ENCODE peak calls at places on chromosomes 4 and X, in ten cellular contexts. J is ascending aorta, U is aorta, S is AG04450, E is left ventricle myocardium inferior, X is mucosa of descending colon, Z is fibroblast of mammary gland, O is choroid plexus epithelial cell, C is adrenal gland, Y is neuronal stem cell. K is an unnamed sample.

GRCh38 chrX:5409106-5409505 is 819.6 kb downstream of the NLGN4X start:
- DNase-seq in J (no peak), U (no peak), S (no peak), E (no peak), X (no peak), Z (no peak), O (no peak), C (no peak), Y (no peak), K (no peak)

GRCh38 chr4:128606173-128606572 is 203.3 kb upstream of the JADE1 start:
- DNase-seq in J (no peak), U (no peak), S (no peak), E (no peak), X (no peak), Z (peak), O (peak), C (peak), Y (no peak), K (peak)

GRCh38 chrX:69033936-69034335 is 131.3 kb downstream of the PJA1 start:
- DNase-seq in J (peak), U (no peak), S (no peak), E (no peak), X (no peak), Z (no peak), O (no peak), C (no peak), Y (no peak), K (no peak)

GRCh38 chr4:188958346-188958745 is 819.1 kb downstream of the TRIML1 start:
- DNase-seq in J (no peak), U (no peak), S (no peak), E (no peak), X (no peak), Z (peak), O (no peak), C (no peak), Y (no peak), K (no peak)

GRCh38 chr4:160373911-160374310 is 1271.0 kb downstream of the RAPGEF2 start:
- DNase-seq in J (no peak), U (no peak), S (no peak), E (no peak), X (no peak), Z (no peak), O (no peak), C (no peak), Y (no peak), K (peak)

GRCh38 chrX:150880808-150881165 is 17.7 kb downstream of the CD99L2 start:
- DNase-seq in J (no peak), U (no peak), S (no peak), E (no peak), X (no peak), Z (no peak), O (no peak), C (no peak), Y (no peak), K (no peak)

GRCh38 chr4:25486171-25486570 is 109.1 kb downstream of the ANAPC4 start:
- DNase-seq in J (no peak), U (no peak), S (no peak), E (no peak), X (no peak), Z (no peak), O (peak), C (no peak), Y (no peak), K (peak)

GRCh38 chr4:152278505-152279301 is 257.2 kb downstream of the FBXW7 start:
- DNase-seq in J (no peak), U (no peak), S (no peak), E (no peak), X (peak), Z (no peak), O (no peak), C (no peak), Y (no peak), K (peak)

GRCh38 chr4:184248216-184248615 is 30.5 kb upstream of the ENPP6 start:
- DNase-seq in J (no peak), U (no peak), S (no peak), E (no peak), X (no peak), Z (peak), O (peak), C (no peak), Y (no peak), K (peak)

DNA sequence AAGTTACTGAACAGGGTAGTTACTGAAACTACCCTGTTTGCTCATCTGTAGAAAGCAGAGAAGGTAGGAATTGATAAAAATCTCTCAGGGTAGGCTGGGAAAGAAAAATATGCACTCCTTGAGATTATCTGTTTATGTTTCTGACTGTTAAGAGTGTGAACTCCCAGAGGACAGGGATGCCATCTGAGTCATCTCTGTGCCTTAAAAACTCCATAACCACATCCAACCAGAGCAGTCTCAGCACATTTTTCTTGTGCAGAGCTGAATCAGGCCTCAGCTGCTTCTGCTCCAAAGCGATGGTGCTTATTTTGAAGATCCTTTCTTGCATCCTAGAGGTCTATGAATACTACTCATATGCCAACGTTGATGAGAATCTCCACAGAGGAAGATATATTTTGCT is 9.9 kb downstream of the CENPVL3 start:
- DNase-seq in J (no peak), U (no peak), S (no peak), E (no peak), X (no peak), Z (peak), O (peak), C (no peak), Y (no peak), K (no peak)
- H3K4me3 ChIP-seq in J (no peak), U (no peak), S (no peak), E (no peak), X (no peak), Z (no peak), O (no peak), C (no peak), Y (no peak), K (no peak)

GRCh38 chr4:48498895-48499294 is 8.8 kb downstream of the ZAR1 start:
- DNase-seq in J (no peak), U (no peak), S (no peak), E (no peak), X (no peak), Z (no peak), O (no peak), C (no peak), Y (no peak), K (no peak)

GRCh38 chr4:48504352-48504751 is 14.3 kb downstream of the ZAR1 start:
- DNase-seq in J (no peak), U (no peak), S (no peak), E (no peak), X (no peak), Z (no peak), O (no peak), C (no peak), Y (no peak), K (no peak)

DNA sequence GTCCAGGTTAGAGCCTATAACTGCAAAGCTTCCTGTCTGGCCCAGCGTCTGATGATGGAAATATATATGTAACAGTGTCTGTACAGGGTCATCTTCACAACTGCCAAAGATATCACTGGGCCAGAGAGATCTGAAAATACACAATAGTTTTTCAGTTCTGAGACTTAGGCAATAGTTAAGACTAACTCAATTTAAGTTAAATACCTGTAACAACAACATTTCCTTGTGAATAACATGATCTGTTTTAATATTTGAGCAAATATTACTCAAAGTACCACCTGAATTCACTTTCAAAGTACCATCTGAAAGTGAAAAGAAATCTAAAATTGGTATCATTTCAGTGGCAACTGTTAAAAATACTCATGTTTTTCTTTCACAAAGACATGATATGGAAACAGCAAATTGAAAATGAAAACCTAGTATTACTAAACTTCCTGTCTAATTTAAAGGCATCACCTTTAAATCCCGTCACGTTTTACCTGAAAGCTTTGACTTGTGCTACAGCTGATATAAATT is 9.6 kb downstream of the ZAR1 start:
- DNase-seq in J (no peak), U (no peak), S (no peak), E (no peak), X (no peak), Z (no peak), O (no peak), C (no peak), Y (no peak), K (no peak)
- H3K4me3 ChIP-seq in J (no peak), U (no peak), S (no peak), E (no peak), X (no peak), Z (no peak), O (no peak), C (no peak), Y (no peak), K (no peak)

DNA sequence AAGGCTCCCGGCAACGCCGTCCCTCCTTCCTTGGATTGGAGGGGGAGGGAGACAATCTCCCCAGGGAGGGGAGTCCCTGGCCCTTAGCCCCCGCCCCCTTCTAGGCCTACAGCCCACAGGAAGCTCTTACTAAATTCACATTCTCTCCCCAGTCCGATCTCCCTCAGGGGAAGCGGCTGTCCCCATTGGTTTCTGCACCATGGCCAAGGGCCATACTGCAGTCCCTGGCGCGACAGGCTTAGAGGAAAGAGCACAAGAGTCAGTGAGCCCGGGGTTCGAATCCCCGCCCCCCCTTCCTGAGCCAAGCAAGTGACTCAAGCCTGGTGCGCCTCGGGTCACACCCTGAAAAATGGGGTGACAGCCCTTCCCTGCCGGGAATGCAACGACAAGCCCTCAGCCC is 1.1 kb downstream of the ABLIM2 start:
- DNase-seq in J (peak), U (peak), S (no peak), E (peak), X (peak), Z (no peak), O (no peak), C (peak), Y (no peak), K (no peak)
- H3K4me3 ChIP-seq in J (peak), U (peak), S (no peak), E (peak), X (no peak), Z (no peak), O (no peak), C (peak), Y (no peak), K (no peak)

DNA sequence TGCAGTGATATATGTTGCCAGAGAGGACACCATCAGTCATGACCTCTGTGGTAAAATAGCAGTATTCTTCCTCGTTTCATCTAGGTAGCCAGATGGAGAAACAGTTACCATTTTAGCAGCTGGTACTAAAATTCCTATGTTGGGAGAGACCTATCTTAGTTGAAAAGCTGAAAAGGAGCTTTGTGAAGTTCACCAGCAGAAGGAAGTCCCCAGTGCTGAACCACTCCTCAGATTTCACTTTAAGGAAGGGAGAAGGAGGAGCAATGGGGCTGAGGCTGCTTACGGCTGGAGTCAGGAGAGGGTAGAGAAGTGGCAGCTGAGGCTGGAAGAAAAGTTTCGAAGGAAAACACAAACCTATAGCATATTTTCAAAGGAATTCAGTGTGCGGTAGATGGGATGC is 103.7 kb downstream of the ATXN3L start:
- DNase-seq in J (no peak), U (no peak), S (peak), E (no peak), X (no peak), Z (peak), O (peak), C (no peak), Y (no peak), K (no peak)
- H3K4me3 ChIP-seq in J (no peak), U (no peak), S (no peak), E (no peak), X (no peak), Z (no peak), O (no peak), C (no peak), Y (no peak), K (no peak)

GRCh38 chr4:40316782-40317635 is 18.1 kb upstream of the CHRNA9 start:
- DNase-seq in J (peak), U (peak), S (peak), E (no peak), X (peak), Z (peak), O (peak), C (peak), Y (peak), K (peak)
- H3K4me3 ChIP-seq in J (peak), U (peak), S (peak), E (peak), X (no peak), Z (peak), O (peak), C (peak), Y (peak), K (peak)

GRCh38 chrX:41445781-41446358 is 1.3 kb upstream of the NYX start:
- DNase-seq in J (no peak), U (no peak), S (no peak), E (no peak), X (no peak), Z (no peak), O (no peak), C (no peak), Y (no peak), K (peak)

GRCh38 chrX:41447897-41448296 is 754 bp downstream of the NYX start:
- DNase-seq in J (no peak), U (no peak), S (no peak), E (no peak), X (no peak), Z (no peak), O (no peak), C (no peak), Y (no peak), K (no peak)

GRCh38 chrX:41445171-41445570 is 2.0 kb upstream of the NYX start:
- DNase-seq in J (no peak), U (no peak), S (no peak), E (no peak), X (no peak), Z (no peak), O (no peak), C (no peak), Y (no peak), K (no peak)

GRCh38 chrX:41441934-41442823 is 5.0 kb upstream of the NYX start:
- DNase-seq in J (peak), U (peak), S (no peak), E (peak), X (peak), Z (peak), O (peak), C (peak), Y (peak), K (peak)

DNA sequence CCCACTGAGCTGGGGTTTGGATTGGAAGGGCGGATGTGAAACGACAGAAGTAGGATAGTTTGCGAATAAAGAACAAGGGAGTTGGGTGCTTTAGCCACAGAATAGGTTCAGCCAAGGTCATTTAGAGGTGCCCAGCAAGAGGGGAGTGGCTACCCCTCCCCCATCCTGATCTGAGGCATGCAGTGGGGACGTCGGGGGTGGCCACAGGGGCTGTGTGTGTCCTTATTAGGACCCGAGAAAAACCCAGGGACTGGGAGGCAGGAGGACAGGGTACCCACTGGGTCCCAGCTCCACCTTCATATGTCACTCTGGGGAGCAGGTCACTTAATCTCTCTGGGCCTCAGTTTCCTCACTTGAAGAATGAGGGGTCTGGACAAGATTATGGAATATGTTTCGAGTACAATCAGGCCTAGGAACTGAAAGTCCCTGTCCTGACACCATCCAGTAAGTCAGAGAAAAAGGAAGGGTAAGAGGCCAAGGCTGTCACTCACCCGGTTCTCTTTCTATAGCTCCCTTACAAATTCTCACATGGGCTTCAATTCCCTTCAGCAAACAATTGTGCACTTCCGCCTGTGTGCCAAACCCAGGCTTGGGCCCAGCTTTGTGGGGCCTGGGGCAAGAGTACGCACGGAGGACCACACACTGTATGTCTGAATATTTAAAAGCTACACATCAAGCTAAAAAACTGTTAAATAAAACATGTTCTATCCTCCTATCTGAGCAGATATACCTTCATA is 4.2 kb upstream of the NYX start:
- DNase-seq in J (no peak), U (no peak), S (no peak), E (no peak), X (peak), Z (no peak), O (no peak), C (peak), Y (no peak), K (no peak)
- H3K4me3 ChIP-seq in J (peak), U (no peak), S (peak), E (peak), X (no peak), Z (peak), O (peak), C (peak), Y (no peak), K (no peak)

GRCh38 chrX:132958086-132958703 is at the start of gene HS6ST2:
- DNase-seq in J (no peak), U (no peak), S (no peak), E (no peak), X (peak), Z (no peak), O (no peak), C (no peak), Y (peak), K (peak)
- H3K4me3 ChIP-seq in J (peak), U (peak), S (no peak), E (peak), X (no peak), Z (no peak), O (peak), C (peak), Y (peak), K (peak)

DNA sequence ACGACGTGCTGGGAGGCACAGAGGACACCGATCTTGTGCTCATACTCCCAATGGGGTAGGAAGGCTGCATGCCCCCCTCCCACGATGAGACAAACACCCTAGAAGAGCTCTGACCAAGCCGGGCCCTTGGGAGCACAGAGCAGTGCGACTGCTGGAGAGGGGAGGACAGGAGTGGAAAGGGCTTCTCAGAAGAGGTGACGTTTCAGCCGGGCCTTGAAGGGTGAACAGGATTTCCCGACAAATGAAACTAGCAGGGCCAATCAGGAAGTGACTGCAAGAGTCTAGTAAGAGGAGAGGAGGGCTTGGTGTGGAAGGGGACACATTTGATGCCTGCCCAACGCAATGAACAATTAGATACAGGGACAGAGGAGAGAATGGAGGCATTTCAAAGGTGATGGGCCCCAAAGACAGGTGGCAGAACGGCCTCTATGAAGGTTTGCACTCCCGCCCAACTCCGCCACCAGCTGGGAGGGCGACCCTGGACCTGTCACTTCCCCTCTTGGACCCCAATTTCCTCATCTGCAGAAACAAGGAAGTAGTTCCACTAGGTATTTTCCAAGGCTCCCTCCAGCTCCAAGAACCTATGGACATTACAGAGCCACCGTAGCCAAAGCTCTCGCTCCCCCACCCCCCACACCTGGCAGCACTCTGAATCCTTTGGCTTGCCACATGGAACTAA is 3.9 kb downstream of the HCFC1 start:
- DNase-seq in J (no peak), U (peak), S (no peak), E (no peak), X (no peak), Z (no peak), O (no peak), C (no peak), Y (no peak), K (no peak)
- H3K4me3 ChIP-seq in J (no peak), U (no peak), S (no peak), E (peak), X (no peak), Z (no peak), O (no peak), C (no peak), Y (no peak), K (no peak)

GRCh38 chrX:64206556-64207162 is 1.2 kb upstream of the AMER1 start:
- DNase-seq in J (no peak), U (no peak), S (peak), E (peak), X (peak), Z (no peak), O (peak), C (peak), Y (no peak), K (peak)
- H3K4me3 ChIP-seq in J (peak), U (peak), S (peak), E (peak), X (no peak), Z (peak), O (peak), C (peak), Y (peak), K (peak)

K was measured in epithelial cell of esophagus.